ENCODE peak calls at places on chromosomes 6 and 20, in nine cellular contexts. One of them, this sample, is unnamed.
A peak's percentile ranks its signal among the peaks of the same experiment; 100 is the strongest.

GRCh38 chr6:55388161-55388560 is 60.9 kb downstream of the GFRAL start:
- DNase-seq in HEK293T: no peak
- DNase-seq in amniotic stem cell: no peak
- DNase-seq in AG04450: peak; percentile 13
- DNase-seq in mesendoderm: no peak
- DNase-seq in immature natural killer cell: no peak
- DNase-seq in adrenal gland: no peak
- DNase-seq in cardiac muscle cell: no peak
- DNase-seq in activated CD4-positive, alpha-beta T cell treated with anti-CD3 and anti-CD28 coated beads, Interleukin-2, amount 50 U/mL, for 1 hour: no peak
- DNase-seq in this sample: peak; percentile 25

GRCh38 chr6:117414770-117415169 is 11.0 kb downstream of the ROS1 start:
- DNase-seq in HEK293T: no peak
- DNase-seq in amniotic stem cell: no peak
- DNase-seq in AG04450: no peak
- DNase-seq in mesendoderm: peak; percentile 10
- DNase-seq in immature natural killer cell: no peak
- DNase-seq in adrenal gland: no peak
- DNase-seq in cardiac muscle cell: peak; percentile 15
- DNase-seq in activated CD4-positive, alpha-beta T cell treated with anti-CD3 and anti-CD28 coated beads, Interleukin-2, amount 50 U/mL, for 1 hour: no peak
- DNase-seq in this sample: no peak

GRCh38 chr20:38723982-38724602 is at the start of gene SLC32A1:
- DNase-seq in HEK293T: peak; percentile 45
- DNase-seq in amniotic stem cell: no peak
- DNase-seq in AG04450: no peak
- DNase-seq in mesendoderm: peak; percentile 21
- DNase-seq in immature natural killer cell: no peak
- DNase-seq in adrenal gland: no peak
- DNase-seq in cardiac muscle cell: no peak
- DNase-seq in activated CD4-positive, alpha-beta T cell treated with anti-CD3 and anti-CD28 coated beads, Interleukin-2, amount 50 U/mL, for 1 hour: no peak
- DNase-seq in this sample: no peak

GRCh38 chr6:130466052-130466743 is 100.4 kb downstream of the TMEM200A start:
- DNase-seq in HEK293T: no peak
- DNase-seq in amniotic stem cell: no peak
- DNase-seq in AG04450: no peak
- DNase-seq in mesendoderm: no peak
- DNase-seq in immature natural killer cell: no peak
- DNase-seq in adrenal gland: no peak
- DNase-seq in cardiac muscle cell: no peak
- DNase-seq in activated CD4-positive, alpha-beta T cell treated with anti-CD3 and anti-CD28 coated beads, Interleukin-2, amount 50 U/mL, for 1 hour: no peak
- DNase-seq in this sample: no peak

GRCh38 chr6:147905721-147906120 is 397.2 kb downstream of the SAMD5 start:
- DNase-seq in HEK293T: no peak
- DNase-seq in amniotic stem cell: no peak
- DNase-seq in AG04450: no peak
- DNase-seq in mesendoderm: no peak
- DNase-seq in immature natural killer cell: no peak
- DNase-seq in adrenal gland: no peak
- DNase-seq in cardiac muscle cell: no peak
- DNase-seq in activated CD4-positive, alpha-beta T cell treated with anti-CD3 and anti-CD28 coated beads, Interleukin-2, amount 50 U/mL, for 1 hour: no peak
- DNase-seq in this sample: no peak

GRCh38 chr20:17761612-17762011 is 61.8 kb downstream of the BANF2 start:
- DNase-seq in HEK293T: peak; percentile 56
- DNase-seq in amniotic stem cell: no peak
- DNase-seq in AG04450: no peak
- DNase-seq in mesendoderm: peak; percentile 66
- DNase-seq in immature natural killer cell: no peak
- DNase-seq in adrenal gland: no peak
- DNase-seq in cardiac muscle cell: peak; percentile 18
- DNase-seq in activated CD4-positive, alpha-beta T cell treated with anti-CD3 and anti-CD28 coated beads, Interleukin-2, amount 50 U/mL, for 1 hour: no peak
- DNase-seq in this sample: no peak

GRCh38 chr20:33561981-33562601 is 72.2 kb downstream of the CBFA2T2 start:
- DNase-seq in HEK293T: peak; percentile 24
- DNase-seq in amniotic stem cell: no peak
- DNase-seq in AG04450: peak; percentile 81
- DNase-seq in mesendoderm: peak; percentile 64
- DNase-seq in immature natural killer cell: no peak
- DNase-seq in adrenal gland: peak; percentile 41
- DNase-seq in cardiac muscle cell: peak; percentile 94
- DNase-seq in activated CD4-positive, alpha-beta T cell treated with anti-CD3 and anti-CD28 coated beads, Interleukin-2, amount 50 U/mL, for 1 hour: no peak
- DNase-seq in this sample: peak; percentile 35

GRCh38 chr6:37938909-37939308 is 119.4 kb downstream of the ZFAND3 start:
- DNase-seq in HEK293T: no peak
- DNase-seq in amniotic stem cell: no peak
- DNase-seq in AG04450: no peak
- DNase-seq in mesendoderm: no peak
- DNase-seq in immature natural killer cell: no peak
- DNase-seq in adrenal gland: no peak
- DNase-seq in cardiac muscle cell: no peak
- DNase-seq in activated CD4-positive, alpha-beta T cell treated with anti-CD3 and anti-CD28 coated beads, Interleukin-2, amount 50 U/mL, for 1 hour: no peak
- DNase-seq in this sample: no peak

GRCh38 chr6:125022391-125022989 is 60.3 kb downstream of the RNF217 start:
- DNase-seq in HEK293T: no peak
- DNase-seq in amniotic stem cell: no peak
- DNase-seq in AG04450: no peak
- DNase-seq in mesendoderm: no peak
- DNase-seq in immature natural killer cell: no peak
- DNase-seq in adrenal gland: peak; percentile 23
- DNase-seq in cardiac muscle cell: peak; percentile 13
- DNase-seq in activated CD4-positive, alpha-beta T cell treated with anti-CD3 and anti-CD28 coated beads, Interleukin-2, amount 50 U/mL, for 1 hour: no peak
- DNase-seq in this sample: no peak

GRCh38 chr6:15417811-15418210 is 171.9 kb downstream of the JARID2 start:
- DNase-seq in HEK293T: no peak
- DNase-seq in amniotic stem cell: no peak
- DNase-seq in AG04450: peak; percentile 23
- DNase-seq in mesendoderm: no peak
- DNase-seq in immature natural killer cell: no peak
- DNase-seq in adrenal gland: no peak
- DNase-seq in cardiac muscle cell: peak; percentile 33
- DNase-seq in activated CD4-positive, alpha-beta T cell treated with anti-CD3 and anti-CD28 coated beads, Interleukin-2, amount 50 U/mL, for 1 hour: no peak
- DNase-seq in this sample: no peak